ENCODE peak calls at places on chromosomes 1 and 21, in eight cellular contexts. One of them, this sample, is unnamed.
A peak's percentile ranks its signal among the peaks of the same experiment; 100 is the strongest.

GRCh38 chr1:154429118-154429517 is 24.0 kb downstream of the IL6R start:
- DNase-seq in psoas muscle: no peak
- DNase-seq in OCI-LY7: no peak
- DNase-seq in esophagus muscularis mucosa: no peak
- DNase-seq in mucosa of descending colon: no peak
- DNase-seq in PC-9: no peak
- DNase-seq in fibroblast of villous mesenchyme: no peak
- DNase-seq in transverse colon: no peak
- DNase-seq in this sample: no peak

GRCh38 chr1:227759345-227760300 is 24.4 kb downstream of the SNAP47 start:
- DNase-seq in psoas muscle: peak; percentile 89
- DNase-seq in OCI-LY7: no peak
- DNase-seq in esophagus muscularis mucosa: no peak
- DNase-seq in mucosa of descending colon: peak; percentile 54
- DNase-seq in PC-9: peak; percentile 90
- DNase-seq in fibroblast of villous mesenchyme: peak; percentile 97
- DNase-seq in transverse colon: peak; percentile 58
- DNase-seq in this sample: peak; percentile 98

GRCh38 chr21:35924714-35925301 is 135.5 kb downstream of the SETD4 start:
- DNase-seq in psoas muscle: peak; percentile 59
- DNase-seq in OCI-LY7: no peak
- DNase-seq in esophagus muscularis mucosa: peak; percentile 89
- DNase-seq in mucosa of descending colon: no peak
- DNase-seq in PC-9: no peak
- DNase-seq in fibroblast of villous mesenchyme: peak; percentile 90
- DNase-seq in transverse colon: no peak
- DNase-seq in this sample: peak; percentile 84

GRCh38 chr1:202068596-202068995 is 54.1 kb upstream of the GPR37L1 start:
- DNase-seq in psoas muscle: no peak
- DNase-seq in OCI-LY7: no peak
- DNase-seq in esophagus muscularis mucosa: no peak
- DNase-seq in mucosa of descending colon: no peak
- DNase-seq in PC-9: no peak
- DNase-seq in fibroblast of villous mesenchyme: no peak
- DNase-seq in transverse colon: no peak
- DNase-seq in this sample: no peak

GRCh38 chr1:19042675-19043578 is 86.5 kb upstream of the IFFO2 start:
- DNase-seq in psoas muscle: no peak
- DNase-seq in OCI-LY7: no peak
- DNase-seq in esophagus muscularis mucosa: no peak
- DNase-seq in mucosa of descending colon: peak; percentile 29
- DNase-seq in PC-9: no peak
- DNase-seq in fibroblast of villous mesenchyme: no peak
- DNase-seq in transverse colon: no peak
- DNase-seq in this sample: no peak

GRCh38 chr1:108016451-108016920 is 51.5 kb upstream of the VAV3 start:
- DNase-seq in psoas muscle: no peak
- DNase-seq in OCI-LY7: peak; percentile 29
- DNase-seq in esophagus muscularis mucosa: no peak
- DNase-seq in mucosa of descending colon: no peak
- DNase-seq in PC-9: peak; percentile 65
- DNase-seq in fibroblast of villous mesenchyme: peak; percentile 61
- DNase-seq in transverse colon: no peak
- DNase-seq in this sample: peak; percentile 87

GRCh38 chr1:185559684-185560310 is 174.4 kb upstream of the HMCN1 start:
- DNase-seq in psoas muscle: no peak
- DNase-seq in OCI-LY7: peak; percentile 2
- DNase-seq in esophagus muscularis mucosa: no peak
- DNase-seq in mucosa of descending colon: peak; percentile 60
- DNase-seq in PC-9: no peak
- DNase-seq in fibroblast of villous mesenchyme: peak; percentile 27
- DNase-seq in transverse colon: peak; percentile 57
- DNase-seq in this sample: peak; percentile 63

GRCh38 chr1:54069792-54070548 is 16.6 kb downstream of the TCEANC2 start:
- DNase-seq in psoas muscle: no peak
- DNase-seq in OCI-LY7: peak; percentile 69
- DNase-seq in esophagus muscularis mucosa: no peak
- DNase-seq in mucosa of descending colon: no peak
- DNase-seq in PC-9: no peak
- DNase-seq in fibroblast of villous mesenchyme: peak; percentile 56
- DNase-seq in transverse colon: no peak
- DNase-seq in this sample: peak; percentile 49

GRCh38 chr1:40352126-40352525 is 21.4 kb upstream of the SMAP2 start:
- DNase-seq in psoas muscle: no peak
- DNase-seq in OCI-LY7: peak; percentile 67
- DNase-seq in esophagus muscularis mucosa: no peak
- DNase-seq in mucosa of descending colon: no peak
- DNase-seq in PC-9: no peak
- DNase-seq in fibroblast of villous mesenchyme: no peak
- DNase-seq in transverse colon: no peak
- DNase-seq in this sample: no peak

GRCh38 chr1:28127617-28128257 is 39.3 kb upstream of the EYA3 start:
- DNase-seq in psoas muscle: no peak
- DNase-seq in OCI-LY7: peak; percentile 53
- DNase-seq in esophagus muscularis mucosa: no peak
- DNase-seq in mucosa of descending colon: no peak
- DNase-seq in PC-9: no peak
- DNase-seq in fibroblast of villous mesenchyme: no peak
- DNase-seq in transverse colon: no peak
- DNase-seq in this sample: no peak

GRCh38 chr1:14937288-14937949 is 216.1 kb upstream of the TMEM51 start:
- DNase-seq in psoas muscle: no peak
- DNase-seq in OCI-LY7: no peak
- DNase-seq in esophagus muscularis mucosa: no peak
- DNase-seq in mucosa of descending colon: no peak
- DNase-seq in PC-9: no peak
- DNase-seq in fibroblast of villous mesenchyme: peak; percentile 63
- DNase-seq in transverse colon: no peak
- DNase-seq in this sample: no peak

DNA sequence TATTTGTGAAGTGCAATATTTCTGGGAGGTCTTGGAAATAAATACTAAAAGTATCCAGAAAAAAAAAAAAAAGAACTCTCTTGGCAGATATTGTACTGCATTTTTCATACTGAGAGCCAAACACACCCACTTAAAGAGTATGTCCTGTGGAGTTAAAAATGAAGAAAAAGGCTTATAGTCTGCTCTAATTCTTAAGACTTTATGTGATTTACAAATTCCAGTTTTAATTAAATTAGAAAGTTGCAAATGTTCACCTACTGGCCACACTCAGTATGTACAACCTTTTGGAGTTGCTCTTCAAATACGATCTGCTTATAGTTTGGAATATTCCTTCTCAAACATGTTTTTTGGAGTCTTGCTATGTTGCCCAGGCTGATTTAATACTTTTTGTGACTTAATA is 107.6 kb downstream of the LEPR start:
- DNase-seq in psoas muscle: no peak
- DNase-seq in OCI-LY7: no peak
- DNase-seq in esophagus muscularis mucosa: no peak
- DNase-seq in mucosa of descending colon: no peak
- DNase-seq in PC-9: no peak
- DNase-seq in fibroblast of villous mesenchyme: no peak
- DNase-seq in transverse colon: no peak
- DNase-seq in this sample: no peak
- TF ChIP-seq CTCF in psoas muscle: peak; percentile 25
- TF ChIP-seq CTCF in OCI-LY7: no peak
- TF ChIP-seq CTCF in esophagus muscularis mucosa: peak; percentile 20
- TF ChIP-seq CTCF in mucosa of descending colon: no peak
- TF ChIP-seq CTCF in PC-9: peak; percentile 46
- TF ChIP-seq CTCF in fibroblast of villous mesenchyme: peak; percentile 32
- TF ChIP-seq CTCF in transverse colon: no peak
- TF ChIP-seq CTCF in this sample: peak; percentile 25

GRCh38 chr1:1758059-1758621 is 20.1 kb downstream of the NADK start:
- DNase-seq in psoas muscle: no peak
- DNase-seq in OCI-LY7: no peak
- DNase-seq in esophagus muscularis mucosa: no peak
- DNase-seq in mucosa of descending colon: peak; percentile 57
- DNase-seq in PC-9: no peak
- DNase-seq in fibroblast of villous mesenchyme: no peak
- DNase-seq in transverse colon: no peak
- DNase-seq in this sample: no peak

GRCh38 chr1:1760345-1760650 is 18.0 kb downstream of the NADK start:
- DNase-seq in psoas muscle: no peak
- DNase-seq in OCI-LY7: no peak
- DNase-seq in esophagus muscularis mucosa: no peak
- DNase-seq in mucosa of descending colon: peak; percentile 52
- DNase-seq in PC-9: no peak
- DNase-seq in fibroblast of villous mesenchyme: no peak
- DNase-seq in transverse colon: no peak
- DNase-seq in this sample: no peak

GRCh38 chr1:1760715-1761114 is 17.6 kb downstream of the NADK start:
- DNase-seq in psoas muscle: peak; percentile 35
- DNase-seq in OCI-LY7: peak; percentile 61
- DNase-seq in esophagus muscularis mucosa: no peak
- DNase-seq in mucosa of descending colon: peak; percentile 12
- DNase-seq in PC-9: no peak
- DNase-seq in fibroblast of villous mesenchyme: no peak
- DNase-seq in transverse colon: no peak
- DNase-seq in this sample: no peak

GRCh38 chr1:1758692-1759455 is 19.4 kb downstream of the NADK start:
- DNase-seq in psoas muscle: peak; percentile 82
- DNase-seq in OCI-LY7: no peak
- DNase-seq in esophagus muscularis mucosa: no peak
- DNase-seq in mucosa of descending colon: peak; percentile 96
- DNase-seq in PC-9: peak; percentile 99
- DNase-seq in fibroblast of villous mesenchyme: no peak
- DNase-seq in transverse colon: peak; percentile 95
- DNase-seq in this sample: no peak

GRCh38 chr1:1759456-1760344 is 18.6 kb downstream of the NADK start:
- DNase-seq in psoas muscle: no peak
- DNase-seq in OCI-LY7: no peak
- DNase-seq in esophagus muscularis mucosa: no peak
- DNase-seq in mucosa of descending colon: peak; percentile 88
- DNase-seq in PC-9: peak; percentile 80
- DNase-seq in fibroblast of villous mesenchyme: no peak
- DNase-seq in transverse colon: peak; percentile 75
- DNase-seq in this sample: no peak
- H3K4me3 ChIP-seq in psoas muscle: no peak overlapping the region
- H3K4me3 ChIP-seq in OCI-LY7: no peak overlapping the region
- H3K4me3 ChIP-seq in esophagus muscularis mucosa: no peak overlapping the region
- H3K4me3 ChIP-seq in mucosa of descending colon: no peak overlapping the region
- H3K4me3 ChIP-seq in PC-9: no peak overlapping the region
- H3K4me3 ChIP-seq in fibroblast of villous mesenchyme: no peak overlapping the region
- H3K4me3 ChIP-seq in transverse colon: no peak overlapping the region
- H3K4me3 ChIP-seq in this sample: no peak overlapping the region

DNA sequence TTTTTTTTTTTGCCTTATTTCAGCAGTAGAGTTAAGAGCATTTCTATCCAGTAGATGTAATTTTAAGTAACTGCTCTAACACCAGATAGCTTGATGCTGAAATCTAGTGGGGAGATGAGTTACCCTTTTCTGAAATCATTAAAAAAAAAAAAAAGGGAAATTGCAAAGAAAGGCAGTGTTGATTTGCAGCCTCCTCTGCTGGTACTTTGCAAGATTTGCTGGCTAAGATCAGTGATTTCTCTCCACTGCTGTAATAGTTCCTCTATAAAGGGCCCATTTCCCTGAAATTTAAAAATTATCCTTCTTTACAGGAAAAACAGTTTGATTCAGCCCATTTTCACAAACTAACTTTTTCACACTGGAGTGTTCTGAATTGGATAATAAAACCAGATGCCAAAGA is 120.6 kb downstream of the PTBP2 start:
- DNase-seq in psoas muscle: no peak
- DNase-seq in OCI-LY7: no peak
- DNase-seq in esophagus muscularis mucosa: no peak
- DNase-seq in mucosa of descending colon: no peak
- DNase-seq in PC-9: no peak
- DNase-seq in fibroblast of villous mesenchyme: peak; percentile 8
- DNase-seq in transverse colon: no peak
- DNase-seq in this sample: no peak
- TF ChIP-seq CTCF in psoas muscle: no peak
- TF ChIP-seq CTCF in OCI-LY7: peak; percentile 43
- TF ChIP-seq CTCF in esophagus muscularis mucosa: peak; percentile 5
- TF ChIP-seq CTCF in mucosa of descending colon: no peak
- TF ChIP-seq CTCF in PC-9: peak; percentile 29
- TF ChIP-seq CTCF in fibroblast of villous mesenchyme: peak; percentile 33
- TF ChIP-seq CTCF in transverse colon: no peak
- TF ChIP-seq CTCF in this sample: peak; percentile 63

DNA sequence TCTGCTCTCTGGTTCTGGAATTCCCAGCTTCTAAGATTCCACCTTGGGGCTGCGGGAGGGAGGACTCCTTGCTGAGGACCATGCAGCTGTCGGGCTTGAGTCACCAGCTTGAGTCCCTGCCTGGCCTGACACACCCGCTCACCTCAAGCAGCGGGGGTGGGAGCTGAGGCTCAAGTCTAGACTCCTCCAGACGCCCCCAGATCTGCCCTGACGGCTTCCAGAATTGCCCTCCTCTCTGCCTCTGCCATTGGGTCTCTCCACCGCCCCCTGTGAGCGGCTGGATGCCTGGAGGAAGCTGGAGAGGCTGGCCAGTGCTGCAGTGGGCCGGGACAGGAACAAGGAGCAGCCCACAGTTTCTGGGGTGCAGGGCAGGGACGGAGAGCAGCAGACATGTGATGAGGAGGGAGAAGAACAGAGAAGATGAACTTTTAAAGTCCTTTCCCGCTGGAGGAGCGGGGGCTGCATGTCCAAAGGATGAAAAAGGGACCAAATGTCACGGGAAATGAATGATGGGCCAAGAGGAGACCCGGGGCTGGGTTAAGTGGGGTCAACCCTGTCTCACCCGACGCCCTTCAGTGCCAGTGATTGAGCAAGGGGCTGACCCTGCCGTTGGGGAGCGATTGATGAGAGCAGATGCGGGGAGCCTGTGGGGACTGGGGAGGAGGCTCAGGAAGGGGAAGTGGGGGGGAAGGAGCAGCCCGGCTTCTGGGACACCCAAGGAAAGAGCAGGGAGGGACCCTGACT is 13.5 kb downstream of the CRABP2 start:
- DNase-seq in psoas muscle: no peak
- DNase-seq in OCI-LY7: no peak
- DNase-seq in esophagus muscularis mucosa: no peak
- DNase-seq in mucosa of descending colon: no peak
- DNase-seq in PC-9: peak; percentile 80
- DNase-seq in fibroblast of villous mesenchyme: no peak
- DNase-seq in transverse colon: no peak
- DNase-seq in this sample: no peak
- H3K4me3 ChIP-seq in psoas muscle: no peak overlapping the region
- H3K4me3 ChIP-seq in OCI-LY7: no peak overlapping the region
- H3K4me3 ChIP-seq in esophagus muscularis mucosa: no peak overlapping the region
- H3K4me3 ChIP-seq in mucosa of descending colon: no peak overlapping the region
- H3K4me3 ChIP-seq in PC-9: peak overlapping the region; percentile 46
- H3K4me3 ChIP-seq in fibroblast of villous mesenchyme: no peak overlapping the region
- H3K4me3 ChIP-seq in transverse colon: no peak overlapping the region
- H3K4me3 ChIP-seq in this sample: no peak overlapping the region

This sample was measured in brain microvascular endothelial cell.